ENCODE peak calls at places on chromosomes 11 and 22, in seven cellular contexts. E is CD4-positive, alpha-beta T cell; C is activated CD4-positive, alpha-beta T cell treated with anti-CD3 and anti-CD28 coated beads, Interleukin-2, amount 50 U/mL, for 4 hours; W is Ammon's horn; P is GM13977; L is WTC11; J is lower lobe of right lung. D is an unnamed sample.

GRCh38 chr11:119782021-119782420 is 53.0 kb upstream of the NECTIN1 start:
- DNase-seq in E (no peak), C (no peak), W (no peak), P (no peak), L (peak), J (peak), D (no peak)

GRCh38 chr11:6476571-6476970 is 2.8 kb upstream of the TRIM3 start:
- DNase-seq in E (no peak), C (no peak), W (no peak), P (no peak), L (no peak), J (no peak), D (peak)

GRCh38 chr11:58152776-58153175 is 27.4 kb upstream of the OR9I1 start:
- DNase-seq in E (no peak), C (no peak), W (peak), P (no peak), L (no peak), J (no peak), D (no peak)

GRCh38 chr11:44286268-44286880 is 23.6 kb downstream of the ALX4 start:
- DNase-seq in E (peak), C (peak), W (peak), P (peak), L (peak), J (peak), D (peak)

GRCh38 chr11:14905104-14906033 is 13.3 kb upstream of the CYP2R1 start:
- DNase-seq in E (peak), C (peak), W (no peak), P (peak), L (peak), J (peak), D (no peak)

GRCh38 chr22:43110444-43110926 is at the start of gene BIK:
- DNase-seq in E (peak), C (peak), W (no peak), P (peak), L (peak), J (peak), D (no peak)

GRCh38 chr11:100827934-100828661 is 141.0 kb downstream of the ARHGAP42 start:
- DNase-seq in E (no peak), C (no peak), W (no peak), P (no peak), L (no peak), J (no peak), D (no peak)

GRCh38 chr11:12359761-12360160 is 17.6 kb upstream of the PARVA start:
- DNase-seq in E (no peak), C (no peak), W (no peak), P (no peak), L (no peak), J (no peak), D (no peak)

GRCh38 chr11:71562120-71562519 is 3.2 kb upstream of the KRTAP5-10 start:
- DNase-seq in E (no peak), C (no peak), W (no peak), P (no peak), L (no peak), J (no peak), D (no peak)

GRCh38 chr11:64876835-64877341 is 1.5 kb downstream of the EHD1 start:
- DNase-seq in E (no peak), C (no peak), W (no peak), P (no peak), L (no peak), J (peak), D (no peak)

GRCh38 chr11:94193288-94193687 is 64.6 kb downstream of the PANX1 start:
- DNase-seq in E (no peak), C (no peak), W (no peak), P (no peak), L (no peak), J (no peak), D (no peak)

GRCh38 chr11:30285416-30286121 is 37.3 kb upstream of the ARL14EP start:
- DNase-seq in E (no peak), C (no peak), W (no peak), P (no peak), L (no peak), J (no peak), D (no peak)

GRCh38 chr11:43573233-43573632 is 107.3 kb upstream of the HSD17B12 start:
- DNase-seq in E (no peak), C (no peak), W (no peak), P (peak), L (peak), J (no peak), D (no peak)

GRCh38 chr11:11478687-11479086 is 125.6 kb upstream of the CSNK2A3 start:
- DNase-seq in E (no peak), C (no peak), W (no peak), P (no peak), L (peak), J (no peak), D (no peak)

GRCh38 chr11:62921201-62921572 is at the start of gene CHRM1:
- DNase-seq in E (no peak), C (no peak), W (peak), P (no peak), L (no peak), J (no peak), D (no peak)

GRCh38 chr11:124801636-124802312 is 1.6 kb upstream of the MSANTD2 start:
- DNase-seq in E (no peak), C (no peak), W (no peak), P (no peak), L (no peak), J (no peak), D (no peak)

GRCh38 chr11:111629499-111629898 is 27.2 kb downstream of the SIK2 start:
- DNase-seq in E (no peak), C (no peak), W (no peak), P (no peak), L (no peak), J (no peak), D (no peak)

GRCh38 chr11:33045551-33046255 is 6.3 kb downstream of the TCP11L1 start:
- DNase-seq in E (no peak), C (no peak), W (no peak), P (no peak), L (no peak), J (no peak), D (no peak)